ENCODE peak calls at places on chromosomes 11 and 22, in four cellular contexts. U is fibroblast of mammary gland, F is colonic mucosa, B is Right ventricle myocardium superior. K is an unnamed sample.

GRCh38 chr11:17371614-17372013 is 16.8 kb downstream of the KCNJ11 start:
- DNase-seq in U (peak), F (no peak), B (no peak), K (no peak)

GRCh38 chr11:57493507-57494503 is 21.7 kb downstream of the SLC43A1 start:
- DNase-seq in U (no peak), F (peak), B (peak), K (peak)

GRCh38 chr11:12043959-12044772 is 35.7 kb upstream of the DKK3 start:
- DNase-seq in U (peak), F (peak), B (peak), K (peak)

GRCh38 chr11:130979386-130979972 is 63.2 kb upstream of the SNX19 start:
- DNase-seq in U (peak), F (no peak), B (no peak), K (no peak)

GRCh38 chr11:123251656-123252344 is 56.8 kb upstream of the CLMP start:
- DNase-seq in U (peak), F (peak), B (peak), K (peak)

GRCh38 chr22:38572065-38572464 is 2.1 kb upstream of the DMC1 start:
- DNase-seq in U (peak), F (peak), B (no peak), K (no peak)

GRCh38 chr11:46446343-46446751 is 54.8 kb upstream of the CHRM4 start:
- DNase-seq in U (peak), F (no peak), B (no peak), K (no peak)

GRCh38 chr11:131278472-131278871 is 91.9 kb upstream of the NTM start:
- DNase-seq in U (no peak), F (no peak), B (no peak), K (no peak)

GRCh38 chr22:23750744-23751440 is at the start of gene ZNF70:
- DNase-seq in U (peak), F (peak), B (peak), K (peak)

GRCh38 chr11:2092956-2093412 is 46.2 kb downstream of the IGF2 start:
- DNase-seq in U (peak), F (peak), B (peak), K (peak)

GRCh38 chr11:67656278-67656922 is 5.9 kb upstream of the ACY3 start:
- DNase-seq in U (peak), F (no peak), B (no peak), K (no peak)

GRCh38 chr11:128905345-128906184 is 14.4 kb downstream of the KCNJ5 start:
- DNase-seq in U (peak), F (peak), B (peak), K (peak)

GRCh38 chr11:133907841-133908241 is 48.9 kb downstream of the IGSF9B start:
- DNase-seq in U (no peak), F (no peak), B (no peak), K (no peak)

GRCh38 chr22:28425211-28425610 is 254.4 kb downstream of the TTC28 start:
- DNase-seq in U (no peak), F (no peak), B (no peak), K (no peak)

GRCh38 chr11:121881806-121882205 is 234.2 kb downstream of the BLID start:
- DNase-seq in U (peak), F (no peak), B (no peak), K (no peak)

GRCh38 chr11:74311352-74311926 is at the start of gene P4HA3:
- DNase-seq in U (peak), F (peak), B (peak), K (peak)

GRCh38 chr11:90294091-90294490 is 71.2 kb upstream of the CHORDC1 start:
- DNase-seq in U (no peak), F (no peak), B (no peak), K (no peak)